ENCODE peak calls at places on chromosome 19, in four cellular contexts. A, P, V and G are unnamed samples.

GRCh38 chr19:56639217-56639616 is 3.7 kb upstream of the SMIM17 start:
- DNase-seq in P (no peak), V (no peak), A (peak), G (peak)

GRCh38 chr19:49472936-49473335 is 1.1 kb upstream of the FLT3LG start:
- DNase-seq in V (no peak), A (no peak), P (no peak), G (no peak)

GRCh38 chr19:3620145-3620816 is 6.3 kb downstream of the CACTIN start:
- DNase-seq in A (no peak), V (no peak), P (no peak), G (no peak)

GRCh38 chr19:18470153-18470552 is 32.2 kb upstream of the ISYNA1 start:
- DNase-seq in A (no peak), V (no peak), P (no peak), G (no peak)

GRCh38 chr19:16325671-16326400 is 1.2 kb downstream of the KLF2 start:
- DNase-seq in V (no peak), P (peak), A (no peak), G (peak)

GRCh38 chr19:41479757-41480191 is 36.8 kb downstream of the ERICH4 start:
- DNase-seq in A (peak), P (no peak), V (no peak), G (peak)

GRCh38 chr19:14150041-14150769 is 13.8 kb upstream of the ASF1B start:
- DNase-seq in P (no peak), V (no peak), A (no peak), G (no peak)

GRCh38 chr19:30695171-30695875 is 323.1 kb downstream of the ZNF536 start:
- DNase-seq in V (no peak), A (no peak), P (no peak), G (no peak)

GRCh38 chr19:55208880-55209429 is 346 bp downstream of the PTPRH start:
- DNase-seq in P (peak), V (no peak), A (no peak), G (no peak)

GRCh38 chr19:8352134-8352827 is 9.2 kb upstream of the KANK3 start:
- DNase-seq in A (no peak), P (no peak), V (peak), G (peak)

GRCh38 chr19:33456076-33456844 is 65.3 kb downstream of the PEPD start:
- DNase-seq in A (no peak), P (no peak), V (no peak), G (no peak)

GRCh38 chr19:10543420-10544241 is at the start of gene ATG4D:
- DNase-seq in A (peak), P (peak), V (peak), G (peak)

GRCh38 chr19:18862976-18863842 is 31.4 kb downstream of the UPF1 start:
- DNase-seq in A (no peak), P (no peak), V (no peak), G (no peak)

GRCh38 chr19:32367948-32368536 is 22.6 kb downstream of the ZNF507 start:
- DNase-seq in P (no peak), A (no peak), V (no peak), G (no peak)

GRCh38 chr19:12194827-12195500 is 32.1 kb downstream of the ZNF136 start:
- DNase-seq in P (peak), V (peak), A (peak), G (peak)
- H3K4me3 ChIP-seq in P (peak), V (peak), A (peak), G (peak)

DNA sequence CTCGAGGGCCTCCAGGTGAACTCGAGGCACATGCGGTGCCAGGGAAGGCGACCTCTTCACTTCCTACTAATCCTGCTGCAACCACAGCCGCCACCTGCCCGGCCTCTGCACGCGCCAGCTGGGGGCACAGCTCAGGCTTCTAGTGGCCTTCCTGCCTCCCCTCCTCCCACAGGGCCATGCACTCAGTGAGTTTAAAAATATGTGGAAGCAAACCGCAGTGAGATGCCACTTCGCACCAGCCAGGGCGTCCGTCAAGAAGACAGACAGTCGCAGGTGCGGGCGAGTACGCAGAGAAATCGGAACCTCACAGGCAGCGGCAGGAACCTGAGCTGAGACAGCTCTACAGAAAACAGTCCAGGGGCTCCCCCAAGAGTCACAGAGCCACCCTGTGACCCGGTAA is 10.4 kb downstream of the LMNB2 start:
- DNase-seq in V (no peak), A (no peak), P (no peak), G (no peak)
- H3K4me3 ChIP-seq in V (no peak), A (no peak), P (no peak), G (no peak)

GRCh38 chr19:15293751-15294505 is 38.4 kb downstream of the BRD4 start:
- DNase-seq in P (no peak), V (no peak), A (peak), G (peak)
- H3K4me3 ChIP-seq in P (no peak), V (no peak), A (no peak), G (peak)

DNA sequence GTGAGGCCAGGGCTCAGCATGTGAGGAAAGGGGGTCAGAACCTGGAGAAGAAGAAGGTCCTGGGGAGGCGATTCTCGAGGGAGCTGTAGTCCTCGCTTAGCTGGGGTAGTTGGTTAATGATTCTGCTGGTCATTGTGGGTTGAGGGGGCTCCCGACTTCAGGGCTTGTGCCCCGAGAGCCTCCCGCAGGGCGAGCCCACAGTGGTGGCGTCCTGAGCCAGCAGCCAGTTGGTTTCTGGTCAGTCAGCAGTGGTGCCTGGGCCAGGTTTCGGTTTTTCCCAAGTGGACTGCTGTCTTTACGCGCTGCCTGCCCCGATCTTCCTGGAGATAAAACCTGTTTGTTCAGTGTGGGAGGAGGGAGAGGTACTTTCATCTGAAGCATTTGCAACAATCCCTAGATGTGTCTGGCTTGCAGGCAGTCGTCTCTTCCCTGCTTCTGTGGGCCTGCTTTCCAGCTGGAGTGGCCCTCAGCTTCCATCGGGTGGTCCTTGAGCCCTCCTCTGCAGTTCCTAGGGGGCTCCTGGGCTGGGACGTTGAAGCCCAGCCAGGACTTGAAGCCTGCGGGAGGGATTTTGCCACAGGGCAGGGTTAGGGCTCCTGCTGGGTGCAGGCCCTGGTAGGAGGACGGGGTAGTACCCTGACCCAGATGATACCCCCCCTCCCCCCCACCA is 3.2 kb downstream of the PTBP1 start:
- DNase-seq in A (peak), V (no peak), P (peak), G (no peak)
- H3K4me3 ChIP-seq in A (peak), V (peak), P (peak), G (peak)